ENCODE peak calls at places on chromosomes 11 and 22, in five cellular contexts. C, J, W, Z and I are unnamed samples.

GRCh38 chr11:17570034-17570433 is 23.0 kb downstream of the OTOG start:
- DNase-seq in Z (no peak), C (no peak), W (no peak), J (no peak), I (no peak)

GRCh38 chr11:111450480-111451320 is 61.5 kb downstream of the BTG4 start:
- DNase-seq in J (peak; percentile 57), W (peak; percentile 7), Z (no peak), C (peak; percentile 26), I (no peak)

GRCh38 chr11:117911694-117912093 is 17.5 kb downstream of the TMPRSS13 start:
- DNase-seq in Z (no peak), C (no peak), J (no peak), W (no peak), I (no peak)

GRCh38 chr11:77151804-77152513 is 23.9 kb downstream of the MYO7A start:
- DNase-seq in Z (peak; percentile 59), W (no peak), J (no peak), C (peak; percentile 33), I (no peak)

GRCh38 chr22:38707346-38707745 is 1.6 kb downstream of the GTPBP1 start:
- DNase-seq in C (peak; percentile 63), J (no peak), W (no peak), Z (no peak), I (no peak)

GRCh38 chr11:126339866-126340434 is 15.5 kb upstream of the ST3GAL4 start:
- DNase-seq in C (peak; percentile 77), W (peak; percentile 32), Z (no peak), J (no peak), I (no peak)

GRCh38 chr22:49850959-49851815 is 2.5 kb upstream of the ZBED4 start:
- DNase-seq in Z (no peak), W (no peak), J (no peak), C (no peak), I (no peak)

GRCh38 chr11:82305123-82305522 is 428.5 kb downstream of the FAM181B start:
- DNase-seq in J (no peak), W (no peak), C (no peak), Z (no peak), I (no peak)

GRCh38 chr11:128153697-128154048 is 433.7 kb downstream of the ETS1 start:
- DNase-seq in C (no peak), W (no peak), Z (no peak), J (no peak), I (no peak)

GRCh38 chr11:35077709-35078695 is 61.0 kb upstream of the CD44 start:
- DNase-seq in J (no peak), Z (no peak), C (peak; percentile 84), W (peak; percentile 26), I (no peak)

GRCh38 chr11:44726278-44727113 is at the start of gene TSPAN18:
- DNase-seq in J (peak; percentile 87), C (no peak), Z (no peak), W (peak; percentile 68), I (peak; percentile 53)

GRCh38 chr22:44668886-44669724 is 32.9 kb upstream of the PRR5 start:
- DNase-seq in W (no peak), J (no peak), Z (no peak), C (no peak), I (no peak)